ENCODE peak calls at places on chromosomes 2 and 18, in five cellular contexts. L, W, B, E and S are unnamed samples.

GRCh38 chr2:187272255-187272654 is 175.8 kb downstream of the CALCRL start:
- DNase-seq in L (no peak), E (no peak), B (no peak), W (no peak), S (no peak)

GRCh38 chr18:23143059-23143831 is 8.0 kb downstream of the CABLES1 start:
- DNase-seq in E (no peak), L (no peak), B (no peak), W (no peak), S (no peak)

GRCh38 chr2:230863442-230864121 is 1.2 kb upstream of the ITM2C start:
- DNase-seq in E (no peak), W (no peak), B (no peak), L (no peak), S (no peak)

GRCh38 chr2:170369894-170370293 is 191.9 kb downstream of the MYO3B start:
- DNase-seq in B (peak; percentile 48), L (peak; percentile 18), W (peak; percentile 54), E (no peak), S (no peak)

GRCh38 chr2:158556124-158556523 is 99.4 kb downstream of the PKP4 start:
- DNase-seq in L (no peak), E (no peak), W (no peak), B (no peak), S (no peak)

GRCh38 chr2:149080964-149081363 is 42.5 kb downstream of the LYPD6B start:
- DNase-seq in E (no peak), W (no peak), L (peak; percentile 54), B (no peak), S (no peak)

GRCh38 chr2:38505779-38506178 is 96.9 kb downstream of the HNRNPLL start:
- DNase-seq in L (no peak), E (no peak), B (peak; percentile 62), W (peak; percentile 78), S (no peak)

GRCh38 chr2:24861500-24861899 is 58.5 kb downstream of the ADCY3 start:
- DNase-seq in L (no peak), E (no peak), B (no peak), W (no peak), S (no peak)

GRCh38 chr2:138237657-138238384 is 263.7 kb upstream of the SPOPL start:
- DNase-seq in W (peak; percentile 31), E (no peak), B (no peak), L (no peak), S (no peak)

GRCh38 chr2:96175951-96176350 is 30.7 kb upstream of the DUSP2 start:
- DNase-seq in B (peak; percentile 73), L (no peak), W (peak; percentile 93), E (no peak), S (no peak)

GRCh38 chr18:14577971-14578370 is 34.6 kb upstream of the POTEC start:
- DNase-seq in E (no peak), B (peak; percentile 0), L (no peak), W (no peak), S (no peak)

GRCh38 chr2:140085674-140086073 is 1305.5 kb upstream of the NXPH2 start:
- DNase-seq in B (peak; percentile 4), E (no peak), W (peak; percentile 40), L (no peak), S (no peak)

GRCh38 chr2:158313734-158314133 is 142.8 kb downstream of the CCDC148 start:
- DNase-seq in W (no peak), B (no peak), E (no peak), L (no peak), S (no peak)

GRCh38 chr2:239114119-239114581 is 266.3 kb downstream of the TWIST2 start:
- DNase-seq in L (no peak), B (peak; percentile 37), W (peak; percentile 48), E (no peak), S (peak; percentile 31)

GRCh38 chr18:66949419-66949818 is 345.5 kb upstream of the CDH19 start:
- DNase-seq in E (no peak), B (no peak), L (no peak), W (no peak), S (no peak)

GRCh38 chr2:205681836-205682238 is 464 bp upstream of the NRP2 start:
- DNase-seq in B (no peak), E (no peak), L (peak; percentile 73), W (peak; percentile 29), S (peak; percentile 36)

GRCh38 chr18:76461148-76461547 is 33.9 kb downstream of the ZNF516 start:
- DNase-seq in L (no peak), W (no peak), B (no peak), E (no peak), S (no peak)

GRCh38 chr2:202032841-202033316 is 776 bp upstream of the FZD7 start:
- DNase-seq in L (peak; percentile 87), E (peak; percentile 54), W (peak; percentile 52), B (peak; percentile 67), S (peak; percentile 75)

GRCh38 chr2:202031261-202031986 is 2.2 kb upstream of the FZD7 start:
- DNase-seq in E (no peak), W (no peak), B (no peak), L (no peak), S (no peak)

GRCh38 chr2:202035089-202035940 is 1.7 kb downstream of the FZD7 start:
- DNase-seq in B (peak; percentile 86), W (peak; percentile 76), L (peak; percentile 85), E (peak; percentile 28), S (peak; percentile 70)

GRCh38 chr2:202034249-202035088 is 814 bp downstream of the FZD7 start:
- DNase-seq in W (peak; percentile 70), L (peak; percentile 65), B (peak; percentile 56), E (peak; percentile 27), S (peak; percentile 35)

DNA sequence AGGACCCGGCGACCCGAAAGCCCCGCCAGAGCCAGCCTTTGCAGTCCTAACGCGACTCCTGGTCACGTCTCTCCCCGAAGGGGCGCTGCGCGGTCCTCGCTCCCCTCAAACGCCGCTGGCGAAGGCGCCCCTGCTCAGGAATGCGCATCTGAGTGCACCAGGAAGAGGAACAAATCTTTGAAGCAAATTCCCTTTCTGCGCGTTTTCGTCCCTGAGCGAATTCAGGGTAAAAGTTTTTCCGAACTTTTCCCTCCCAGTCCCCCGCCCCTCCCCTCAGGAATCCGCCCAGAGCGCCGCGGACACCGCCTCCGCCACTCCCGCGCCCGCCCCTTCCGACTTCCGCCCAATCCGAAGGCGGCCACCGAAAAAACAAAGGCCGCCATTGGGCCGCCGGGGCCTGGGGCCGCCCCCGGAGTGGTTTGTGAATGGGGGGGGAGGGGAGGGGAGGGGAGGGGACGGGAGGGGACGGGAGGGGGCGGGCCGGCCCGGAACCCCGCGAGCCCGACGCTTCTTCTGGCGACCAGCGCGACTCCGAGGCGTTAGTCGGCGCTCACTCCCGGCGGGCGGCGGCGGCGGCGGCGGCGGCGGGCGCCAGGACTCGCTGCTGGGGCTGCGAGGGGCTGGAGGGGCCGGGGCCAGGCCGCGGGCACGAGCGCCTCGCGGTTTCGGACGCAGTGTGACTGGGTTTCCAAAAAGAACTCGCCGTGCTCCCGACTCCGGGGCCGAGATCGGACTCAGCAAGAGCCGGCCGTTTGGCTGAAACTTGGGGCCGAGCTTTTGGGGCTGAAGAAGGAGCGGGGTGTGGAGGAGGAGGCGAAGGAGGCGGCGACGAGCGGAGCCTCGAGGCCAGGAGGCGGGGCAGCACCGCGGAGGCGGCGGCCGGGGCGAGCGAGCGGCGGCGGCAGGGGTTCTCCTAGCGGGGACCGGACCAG is at the start of gene FZD7:
- DNase-seq in L (peak; percentile 97), W (peak; percentile 92), E (peak; percentile 92), B (peak; percentile 97), S (peak; percentile 94)
- TF ChIP-seq CTCF in L (peak; percentile 41), W (peak; percentile 41), E (no peak), B (peak; percentile 17), S (no peak)

GRCh38 chr18:55477537-55478300 is 110.3 kb downstream of the TCF4 start:
- DNase-seq in W (peak; percentile 72), E (no peak), L (no peak), B (peak; percentile 74), S (no peak)
- TF ChIP-seq CTCF in W (peak; percentile 27), E (no peak), L (no peak), B (peak; percentile 12), S (no peak)

GRCh38 chr2:165610591-165611029 is 141.1 kb downstream of the CSRNP3 start:
- DNase-seq in L (no peak), E (no peak), B (no peak), W (no peak), S (peak; percentile 39)

GRCh38 chr2:165609672-165610071 is 140.2 kb downstream of the CSRNP3 start:
- DNase-seq in W (no peak), L (no peak), E (no peak), B (no peak), S (no peak)
- TF ChIP-seq CTCF in W (no peak), L (no peak), E (no peak), B (no peak), S (no peak)

GRCh38 chr2:128753321-128753720 is 434.7 kb upstream of the HS6ST1 start:
- DNase-seq in W (no peak), E (no peak), B (no peak), L (no peak), S (peak; percentile 39)

GRCh38 chr2:128756372-128756730 is 437.7 kb upstream of the HS6ST1 start:
- DNase-seq in W (no peak), E (no peak), L (no peak), B (no peak), S (no peak)

GRCh38 chr2:128752691-128753263 is 434.1 kb upstream of the HS6ST1 start:
- DNase-seq in E (no peak), L (no peak), W (no peak), B (no peak), S (no peak)

GRCh38 chr2:128754246-128754724 is 435.6 kb upstream of the HS6ST1 start:
- DNase-seq in L (no peak), B (no peak), W (peak; percentile 87), E (no peak), S (peak; percentile 56)

GRCh38 chr2:128755693-128756371 is 437.2 kb upstream of the HS6ST1 start:
- DNase-seq in B (no peak), L (no peak), E (no peak), W (no peak), S (no peak)
- TF ChIP-seq CTCF in B (no peak), L (no peak), E (no peak), W (no peak), S (peak; percentile 7)

GRCh38 chr18:11676867-11677266 is 12.2 kb upstream of the GNAL start:
- DNase-seq in E (no peak), L (no peak), W (peak; percentile 28), B (no peak), S (no peak)
- TF ChIP-seq CTCF in E (no peak), L (no peak), W (no peak), B (no peak), S (no peak)

DNA sequence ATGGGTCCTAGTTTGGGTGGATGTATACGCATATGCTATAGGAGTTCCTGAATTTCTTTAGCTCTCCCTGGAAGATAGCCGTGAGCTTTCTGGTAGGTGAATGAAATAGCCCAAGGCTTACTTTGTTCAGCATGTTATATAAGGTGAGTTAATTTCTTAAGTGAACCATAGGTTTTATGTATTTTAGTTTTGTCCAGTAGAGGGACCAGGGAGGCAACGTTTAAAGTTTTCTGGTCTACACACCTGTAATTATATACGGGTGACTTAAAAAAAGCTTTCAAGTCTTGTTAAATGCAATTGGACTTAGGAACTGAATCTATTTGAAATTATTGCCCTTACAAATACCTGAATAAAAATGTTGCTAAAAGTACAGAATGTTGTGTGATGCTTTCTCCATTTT is 402.5 kb upstream of the DDX18 start:
- DNase-seq in W (no peak), L (no peak), B (no peak), E (no peak), S (no peak)
- TF ChIP-seq CTCF in W (no peak), L (peak; percentile 23), B (no peak), E (peak; percentile 29), S (no peak)

GRCh38 chr2:120204022-120204405 is 19.2 kb downstream of the TMEM185B start:
- DNase-seq in W (no peak), B (no peak), E (no peak), L (no peak), S (no peak)
- TF ChIP-seq CTCF in W (peak; percentile 37), B (no peak), E (no peak), L (peak; percentile 13), S (no peak)

GRCh38 chr2:71695235-71696120 is 242.1 kb downstream of the DYSF start:
- DNase-seq in W (no peak), E (no peak), B (no peak), L (no peak), S (no peak)
- TF ChIP-seq CTCF in W (no peak), E (no peak), B (no peak), L (no peak), S (no peak)